ENCODE peak calls at places on chromosomes 3 and 15, in five cellular contexts. One of them, this sample, is unnamed.

GRCh38 chr3:58683001-58683845 is 16.6 kb upstream of the FAM3D start:
- DNase-seq in HepG2: no peak
- DNase-seq in H1: no peak
- DNase-seq in endothelial cell of umbilical vein: no peak
- DNase-seq in K562: no peak
- DNase-seq in this sample: no peak

GRCh38 chr3:127744216-127744815 is 71.6 kb downstream of the ABTB1 start:
- DNase-seq in H1: no peak
- DNase-seq in K562: no peak
- DNase-seq in HepG2: no peak
- DNase-seq in endothelial cell of umbilical vein: no peak
- DNase-seq in this sample: no peak

GRCh38 chr3:74501001-74501400 is 113.5 kb downstream of the CNTN3 start:
- DNase-seq in endothelial cell of umbilical vein: no peak
- DNase-seq in HepG2: no peak
- DNase-seq in H1: no peak
- DNase-seq in K562: no peak
- DNase-seq in this sample: no peak

GRCh38 chr15:68330461-68330860 is 52.9 kb downstream of the FEM1B start:
- DNase-seq in K562: no peak
- DNase-seq in H1: no peak
- DNase-seq in HepG2: no peak
- DNase-seq in endothelial cell of umbilical vein: no peak
- DNase-seq in this sample: no peak

GRCh38 chr3:38646630-38647029 is 2.9 kb downstream of the SCN5A start:
- DNase-seq in K562: peak; percentile 74
- DNase-seq in H1: no peak
- DNase-seq in endothelial cell of umbilical vein: peak; percentile 43
- DNase-seq in HepG2: peak; percentile 60
- DNase-seq in this sample: peak; percentile 77

GRCh38 chr3:58672451-58672850 is 5.9 kb upstream of the FAM3D start:
- DNase-seq in H1: no peak
- DNase-seq in K562: no peak
- DNase-seq in endothelial cell of umbilical vein: no peak
- DNase-seq in HepG2: no peak
- DNase-seq in this sample: no peak

GRCh38 chr15:63857459-63857856 is 23.7 kb upstream of the HERC1 start:
- DNase-seq in H1: no peak
- DNase-seq in K562: no peak
- DNase-seq in endothelial cell of umbilical vein: no peak
- DNase-seq in HepG2: no peak
- DNase-seq in this sample: no peak

GRCh38 chr3:183586477-183586876 is 31.0 kb upstream of the KLHL6 start:
- DNase-seq in H1: no peak
- DNase-seq in K562: no peak
- DNase-seq in HepG2: no peak
- DNase-seq in endothelial cell of umbilical vein: no peak
- DNase-seq in this sample: no peak

GRCh38 chr15:67212655-67213054 is 41.8 kb downstream of the AAGAB start:
- DNase-seq in H1: no peak
- DNase-seq in HepG2: no peak
- DNase-seq in endothelial cell of umbilical vein: no peak
- DNase-seq in K562: no peak
- DNase-seq in this sample: no peak
- TF ChIP-seq JUN in H1: no peak
- TF ChIP-seq JUN in HepG2: no peak
- TF ChIP-seq JUN in endothelial cell of umbilical vein: no peak
- TF ChIP-seq JUN in K562: no peak
- TF ChIP-seq JUN in this sample: no peak

GRCh38 chr3:160291909-160292299 is 66.7 kb downstream of the C3orf80 start:
- DNase-seq in H1: no peak
- DNase-seq in HepG2: no peak
- DNase-seq in endothelial cell of umbilical vein: no peak
- DNase-seq in K562: no peak
- DNase-seq in this sample: no peak

GRCh38 chr3:160291290-160291908 is 66.2 kb downstream of the C3orf80 start:
- DNase-seq in HepG2: peak; percentile 83
- DNase-seq in endothelial cell of umbilical vein: no peak
- DNase-seq in H1: no peak
- DNase-seq in K562: no peak
- DNase-seq in this sample: no peak

DNA sequence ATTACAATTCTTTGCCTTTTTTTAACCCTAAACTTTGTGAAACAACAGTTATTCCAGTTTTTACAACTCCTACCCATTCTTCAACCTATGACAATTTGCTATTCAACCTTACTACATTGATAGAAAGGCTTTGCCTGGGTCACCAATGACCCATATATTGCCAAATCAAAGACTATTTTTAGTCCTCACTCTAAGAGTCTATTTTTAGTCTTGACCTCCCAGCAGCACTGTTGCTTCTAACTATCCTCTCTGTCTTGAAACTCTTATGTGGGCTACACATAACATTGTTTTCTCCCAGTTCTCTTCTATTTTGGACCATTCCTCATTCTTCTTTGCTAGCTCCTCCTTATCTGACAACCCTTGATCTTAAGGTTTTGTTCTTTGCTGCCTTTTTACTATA is 71.4 kb downstream of the C3orf80 start:
- DNase-seq in K562: no peak
- DNase-seq in endothelial cell of umbilical vein: no peak
- DNase-seq in HepG2: no peak
- DNase-seq in H1: no peak
- DNase-seq in this sample: no peak
- TF ChIP-seq MAX in K562: no peak
- TF ChIP-seq MAX in endothelial cell of umbilical vein: no peak
- TF ChIP-seq MAX in HepG2: no peak
- TF ChIP-seq MAX in H1: no peak
- TF ChIP-seq MAX in this sample: no peak

GRCh38 chr3:141386611-141387110 is 18.4 kb downstream of the ZBTB38 start:
- DNase-seq in endothelial cell of umbilical vein: no peak
- DNase-seq in HepG2: no peak
- DNase-seq in K562: peak; percentile 42
- DNase-seq in H1: no peak
- DNase-seq in this sample: no peak
- H3K4me3 ChIP-seq in endothelial cell of umbilical vein: no peak overlapping the region
- H3K4me3 ChIP-seq in HepG2: no peak overlapping the region
- H3K4me3 ChIP-seq in K562: no peak overlapping the region
- H3K4me3 ChIP-seq in H1: no peak overlapping the region
- H3K4me3 ChIP-seq in this sample: no peak overlapping the region

GRCh38 chr3:151919446-151919845 is 46.0 kb downstream of the SUCNR1 start:
- DNase-seq in HepG2: no peak
- DNase-seq in K562: no peak
- DNase-seq in endothelial cell of umbilical vein: no peak
- DNase-seq in H1: no peak
- DNase-seq in this sample: no peak

GRCh38 chr3:151916781-151917180 is 43.3 kb downstream of the SUCNR1 start:
- DNase-seq in K562: no peak
- DNase-seq in endothelial cell of umbilical vein: no peak
- DNase-seq in H1: no peak
- DNase-seq in HepG2: no peak
- DNase-seq in this sample: no peak

GRCh38 chr3:151923901-151924300 is 50.5 kb downstream of the SUCNR1 start:
- DNase-seq in HepG2: no peak
- DNase-seq in H1: no peak
- DNase-seq in K562: no peak
- DNase-seq in endothelial cell of umbilical vein: peak; percentile 65
- DNase-seq in this sample: no peak

GRCh38 chr3:151919030-151919328 is 45.5 kb downstream of the SUCNR1 start:
- DNase-seq in K562: no peak
- DNase-seq in HepG2: no peak
- DNase-seq in endothelial cell of umbilical vein: no peak
- DNase-seq in H1: no peak
- DNase-seq in this sample: no peak

GRCh38 chr3:151918253-151919029 is 45.0 kb downstream of the SUCNR1 start:
- DNase-seq in endothelial cell of umbilical vein: peak; percentile 72
- DNase-seq in HepG2: peak; percentile 34
- DNase-seq in H1: no peak
- DNase-seq in K562: peak; percentile 59
- DNase-seq in this sample: peak; percentile 75
- TF ChIP-seq JUN in endothelial cell of umbilical vein: no peak
- TF ChIP-seq JUN in HepG2: no peak
- TF ChIP-seq JUN in H1: no peak
- TF ChIP-seq JUN in K562: no peak
- TF ChIP-seq JUN in this sample: no peak